ENCODE peak calls at places on chromosomes 3 and 15, in five cellular contexts. D, T, C, U and Q are unnamed samples.
A peak's percentile ranks its signal among the peaks of the same experiment; 100 is the strongest.

GRCh38 chr15:78322243-78322642 is 17.9 kb upstream of the CRABP1 start:
- DNase-seq in D (peak; percentile 64), T (no peak), C (no peak), U (no peak), Q (no peak)

GRCh38 chr15:89673162-89673506 is 6.0 kb downstream of the PLIN1 start:
- DNase-seq in D (peak; percentile 18), T (no peak), C (no peak), U (peak; percentile 61), Q (no peak)

GRCh38 chr3:49358217-49358883 is at the start of gene GPX1:
- DNase-seq in D (peak; percentile 97), T (peak; percentile 79), C (peak; percentile 87), U (peak; percentile 93), Q (peak; percentile 58)

GRCh38 chr3:60456180-60456579 is 795.1 kb downstream of the FHIT start:
- DNase-seq in D (no peak), T (no peak), C (no peak), U (no peak), Q (no peak)

GRCh38 chr15:52100807-52101206 is 11.8 kb downstream of the BCL2L10 start:
- DNase-seq in D (peak; percentile 96), T (no peak), C (no peak), U (no peak), Q (no peak)

GRCh38 chr3:160739079-160739478 is 17.0 kb upstream of the PPM1L start:
- DNase-seq in D (peak; percentile 42), T (no peak), C (no peak), U (no peak), Q (peak; percentile 90)

GRCh38 chr15:89492111-89492641 is 4.2 kb downstream of the RHCG start:
- DNase-seq in D (no peak), T (no peak), C (no peak), U (no peak), Q (no peak)

GRCh38 chr3:46574881-46575576 is 8.9 kb upstream of the LRRC2 start:
- DNase-seq in D (no peak), T (no peak), C (no peak), U (no peak), Q (no peak)

GRCh38 chr15:91302588-91303439 is 202.8 kb downstream of the SV2B start:
- DNase-seq in D (peak; percentile 62), T (peak; percentile 35), C (no peak), U (no peak), Q (peak; percentile 16)

GRCh38 chr3:187673012-187673411 is 2.8 kb upstream of the SST start:
- DNase-seq in D (peak; percentile 45), T (no peak), C (no peak), U (no peak), Q (no peak)

GRCh38 chr3:151037746-151038145 is 47.7 kb upstream of the MED12L start:
- DNase-seq in D (peak; percentile 97), T (no peak), C (no peak), U (no peak), Q (no peak)

GRCh38 chr15:68812069-68812468 is 8.6 kb downstream of the ANP32A start:
- DNase-seq in D (no peak), T (no peak), C (no peak), U (peak; percentile 29), Q (no peak)

GRCh38 chr3:130905551-130905950 is 11.7 kb downstream of the ATP2C1 start:
- DNase-seq in D (peak; percentile 64), T (no peak), C (no peak), U (no peak), Q (no peak)

GRCh38 chr3:79564192-79564591 is 203.6 kb downstream of the ROBO1 start:
- DNase-seq in D (no peak), T (no peak), C (no peak), U (no peak), Q (no peak)

GRCh38 chr3:184568918-184569829 is 7.6 kb downstream of the EPHB3 start:
- DNase-seq in D (peak; percentile 99), T (no peak), C (peak; percentile 46), U (peak; percentile 70), Q (no peak)

GRCh38 chr15:74384566-74385441 is 17.4 kb upstream of the CYP11A1 start:
- DNase-seq in D (peak; percentile 55), T (no peak), C (no peak), U (peak; percentile 80), Q (no peak)

GRCh38 chr3:188914556-188914955 is 257.2 kb upstream of the TPRG1 start:
- DNase-seq in D (peak; percentile 79), T (no peak), C (no peak), U (no peak), Q (no peak)

GRCh38 chr3:188296761-188297689 is 143.1 kb downstream of the LPP start:
- DNase-seq in D (peak; percentile 88), T (no peak), C (peak; percentile 21), U (no peak), Q (no peak)

GRCh38 chr3:194097141-194097880 is 38.6 kb upstream of the HES1 start:
- DNase-seq in D (no peak), T (no peak), C (no peak), U (no peak), Q (no peak)

GRCh38 chr3:46573701-46574100 is 7.6 kb upstream of the LRRC2 start:
- DNase-seq in D (no peak), T (no peak), C (no peak), U (no peak), Q (no peak)

GRCh38 chr3:21140785-21141184 is 610.2 kb downstream of the ZNF385D start:
- DNase-seq in D (no peak), T (no peak), C (no peak), U (no peak), Q (no peak)

GRCh38 chr3:52039846-52040245 is 16.5 kb downstream of the DUSP7 start:
- DNase-seq in D (no peak), T (no peak), C (no peak), U (no peak), Q (no peak)

GRCh38 chr15:57651445-57651844 is 55.1 kb upstream of the POLR2M start:
- DNase-seq in D (no peak), T (no peak), C (no peak), U (no peak), Q (no peak)

GRCh38 chr3:161500057-161500836 is 3.6 kb downstream of the OTOL1 start:
- DNase-seq in D (no peak), T (no peak), C (no peak), U (no peak), Q (no peak)

GRCh38 chr15:69031013-69032001 is 16.8 kb downstream of the NOX5 start:
- DNase-seq in D (peak; percentile 39), T (peak; percentile 63), C (no peak), U (peak; percentile 71), Q (no peak)

GRCh38 chr3:194274424-194275085 is 76.6 kb downstream of the CPN2 start:
- DNase-seq in D (no peak), T (no peak), C (no peak), U (no peak), Q (no peak)

GRCh38 chr3:194900886-194901522 is 215.3 kb downstream of the FAM43A start:
- DNase-seq in D (no peak), T (no peak), C (no peak), U (no peak), Q (no peak)

GRCh38 chr15:68650901-68651709 is 72.3 kb downstream of the CORO2B start:
- DNase-seq in D (peak; percentile 40), T (no peak), C (no peak), U (peak; percentile 88), Q (no peak)

GRCh38 chr15:90934949-90935751 is at the start of gene UNC45A:
- DNase-seq in D (peak; percentile 88), T (peak; percentile 49), C (peak; percentile 87), U (peak; percentile 97), Q (peak; percentile 64)

GRCh38 chr3:42867138-42867537 is 8.5 kb downstream of the CYP8B1 start:
- DNase-seq in D (no peak), T (no peak), C (no peak), U (no peak), Q (no peak)

GRCh38 chr15:89068325-89068784 is 19.9 kb upstream of the ABHD2 start:
- DNase-seq in D (peak; percentile 92), T (no peak), C (no peak), U (peak; percentile 77), Q (no peak)

GRCh38 chr15:82126346-82126745 is 80.5 kb upstream of the MEX3B start:
- DNase-seq in D (no peak), T (no peak), C (no peak), U (no peak), Q (no peak)

GRCh38 chr3:137568880-137569279 is 195.2 kb upstream of the SOX14 start:
- DNase-seq in D (no peak), T (no peak), C (no peak), U (no peak), Q (no peak)

GRCh38 chr3:114155370-114155821 is 23.5 kb downstream of the DRD3 start:
- DNase-seq in D (peak; percentile 37), T (no peak), C (no peak), U (no peak), Q (no peak)

GRCh38 chr15:51751687-51752683 is 588 bp downstream of the TMOD2 start:
- DNase-seq in D (peak; percentile 59), T (no peak), C (no peak), U (peak; percentile 63), Q (no peak)

GRCh38 chr15:89630974-89631901 is 24.0 kb downstream of the KIF7 start:
- DNase-seq in D (no peak), T (no peak), C (no peak), U (peak; percentile 50), Q (no peak)

GRCh38 chr3:140505256-140505655 is 172.6 kb upstream of the TRIM42 start:
- DNase-seq in D (no peak), T (no peak), C (no peak), U (no peak), Q (peak; percentile 52)